ENCODE peak calls at places on chromosomes 3 and 15, in seven cellular contexts. P is D721Med, T is HCT116, J is astrocyte of the spinal cord, X is cardiac fibroblast, I is PC-3, U is K562. H is an unnamed sample.

GRCh38 chr3:38579551-38580449 is 69.7 kb downstream of the SCN5A start:
- DNase-seq in P (no peak), T (no peak), J (peak; percentile 69), X (peak; percentile 4), I (no peak), U (no peak), H (no peak)

GRCh38 chr3:153026026-153026425 is 136.0 kb upstream of the RAP2B start:
- DNase-seq in P (no peak), T (peak; percentile 31), J (peak; percentile 58), X (peak; percentile 72), I (peak; percentile 67), U (peak; percentile 21), H (peak; percentile 57)

GRCh38 chr3:104612218-104612617 is 754.5 kb upstream of the ALCAM start:
- DNase-seq in P (no peak), T (no peak), J (no peak), X (no peak), I (no peak), U (no peak), H (no peak)

GRCh38 chr3:36591959-36592358 is 172.4 kb downstream of the DCLK3 start:
- DNase-seq in P (no peak), T (no peak), J (peak; percentile 43), X (peak; percentile 58), I (peak; percentile 44), U (no peak), H (peak; percentile 27)

GRCh38 chr3:127000128-127000527 is 17.2 kb downstream of the PLXNA1 start:
- DNase-seq in P (no peak), T (no peak), J (no peak), X (no peak), I (no peak), U (no peak), H (no peak)

GRCh38 chr15:69578792-69579587 is 126.4 kb downstream of the RPLP1 start:
- DNase-seq in P (no peak), T (no peak), J (no peak), X (no peak), I (peak; percentile 97), U (no peak), H (peak; percentile 97)

GRCh38 chr3:150114873-150115570 is 144.3 kb upstream of the PFN2 start:
- DNase-seq in P (no peak), T (no peak), J (peak; percentile 79), X (peak; percentile 59), I (peak; percentile 30), U (no peak), H (peak; percentile 16)

GRCh38 chr15:70002897-70003296 is 94.8 kb downstream of the TLE3 start:
- DNase-seq in P (no peak), T (no peak), J (no peak), X (no peak), I (no peak), U (no peak), H (no peak)

GRCh38 chr3:123301331-123302184 is 99.8 kb downstream of the SEC22A start:
- DNase-seq in P (no peak), T (no peak), J (no peak), X (no peak), I (no peak), U (no peak), H (no peak)

GRCh38 chr3:133927543-133928066 is 31.9 kb upstream of the RAB6B start:
- DNase-seq in P (peak; percentile 67), T (no peak), J (peak; percentile 15), X (peak; percentile 24), I (peak; percentile 19), U (peak; percentile 94), H (no peak)

GRCh38 chr3:117788086-117788485 is 1078.5 kb downstream of the TUSC7 start:
- DNase-seq in P (no peak), T (no peak), J (peak; percentile 90), X (peak; percentile 52), I (peak; percentile 5), U (no peak), H (peak; percentile 20)

GRCh38 chr3:43960448-43960840 is 269.7 kb downstream of the ABHD5 start:
- DNase-seq in P (no peak), T (no peak), J (peak; percentile 33), X (peak; percentile 15), I (peak; percentile 15), U (no peak), H (peak; percentile 22)

GRCh38 chr3:165522371-165522770 is 314.9 kb downstream of the BCHE start:
- DNase-seq in P (no peak), T (no peak), J (no peak), X (no peak), I (no peak), U (no peak), H (no peak)

GRCh38 chr15:60379466-60380274 is 18.1 kb downstream of the ANXA2 start:
- DNase-seq in P (no peak), T (peak; percentile 81), J (peak; percentile 93), X (peak; percentile 91), I (peak; percentile 86), U (no peak), H (peak; percentile 93)

GRCh38 chr3:156744631-156745030 is 70.2 kb downstream of the TIPARP start:
- DNase-seq in P (no peak), T (no peak), J (no peak), X (no peak), I (no peak), U (no peak), H (no peak)

GRCh38 chr3:117200962-117201361 is 491.4 kb downstream of the TUSC7 start:
- DNase-seq in P (no peak), T (no peak), J (no peak), X (peak; percentile 14), I (no peak), U (no peak), H (no peak)

GRCh38 chr3:11653298-11654055 is 9.8 kb upstream of the VGLL4 start:
- DNase-seq in P (no peak), T (no peak), J (no peak), X (no peak), I (no peak), U (no peak), H (no peak)

GRCh38 chr15:40054056-40054745 is 15.2 kb upstream of the SRP14 start:
- DNase-seq in P (no peak), T (no peak), J (peak; percentile 20), X (no peak), I (no peak), U (no peak), H (no peak)

GRCh38 chr3:153331676-153332075 is 169.7 kb downstream of the RAP2B start:
- DNase-seq in P (no peak), T (no peak), J (no peak), X (no peak), I (no peak), U (no peak), H (no peak)

GRCh38 chr3:129625071-129625874 is 18.8 kb upstream of the PLXND1 start:
- DNase-seq in P (peak; percentile 46), T (no peak), J (no peak), X (peak; percentile 37), I (no peak), U (no peak), H (peak; percentile 12)

GRCh38 chr3:179828738-179829137 is 175.9 kb downstream of the USP13 start:
- DNase-seq in P (no peak), T (no peak), J (no peak), X (no peak), I (no peak), U (no peak), H (no peak)

GRCh38 chr3:179826247-179826637 is 173.4 kb downstream of the USP13 start:
- DNase-seq in P (no peak), T (no peak), J (no peak), X (no peak), I (no peak), U (no peak), H (no peak)

GRCh38 chr3:179829391-179829790 is 176.6 kb downstream of the USP13 start:
- DNase-seq in P (no peak), T (no peak), J (no peak), X (no peak), I (no peak), U (no peak), H (no peak)

DNA sequence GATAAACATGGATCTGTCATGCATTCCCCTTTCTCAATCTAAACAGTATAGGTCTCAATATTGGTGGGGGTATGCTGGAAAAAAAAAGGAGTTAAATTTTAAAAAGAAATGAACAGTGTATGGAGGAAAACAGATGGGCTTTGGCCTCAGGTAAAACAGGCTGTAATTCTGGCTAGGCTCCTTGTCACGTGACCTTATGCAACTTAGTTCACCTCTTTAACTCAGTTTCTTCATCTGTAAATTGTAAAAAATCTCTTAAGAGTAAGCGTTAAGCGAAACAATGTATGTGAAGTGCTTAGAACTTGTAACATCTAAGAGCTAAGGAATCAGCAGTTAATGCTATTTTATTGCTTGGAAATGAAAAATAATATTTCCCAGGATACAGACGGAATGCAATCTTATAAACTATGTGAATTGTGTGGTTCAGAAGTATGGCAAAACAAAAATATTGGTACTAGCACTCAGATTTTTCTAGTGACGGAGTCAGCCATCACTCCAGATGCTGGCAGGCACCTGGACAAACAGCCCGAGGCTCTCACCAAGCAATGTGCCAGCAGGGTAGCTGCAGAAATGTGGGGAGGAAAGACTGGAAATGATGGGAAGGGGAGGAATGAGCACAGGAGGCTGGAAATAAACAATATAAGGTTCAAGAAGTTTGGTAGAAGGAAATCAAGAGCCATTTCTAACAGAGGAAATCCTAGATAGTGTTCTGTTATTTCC is 172.8 kb downstream of the USP13 start:
- DNase-seq in P (no peak), T (no peak), J (no peak), X (no peak), I (no peak), U (no peak), H (no peak)
- TF ChIP-seq CTCF in P (no peak), T (no peak), J (no peak), X (no peak), I (no peak), U (no peak), H (no peak)

DNA sequence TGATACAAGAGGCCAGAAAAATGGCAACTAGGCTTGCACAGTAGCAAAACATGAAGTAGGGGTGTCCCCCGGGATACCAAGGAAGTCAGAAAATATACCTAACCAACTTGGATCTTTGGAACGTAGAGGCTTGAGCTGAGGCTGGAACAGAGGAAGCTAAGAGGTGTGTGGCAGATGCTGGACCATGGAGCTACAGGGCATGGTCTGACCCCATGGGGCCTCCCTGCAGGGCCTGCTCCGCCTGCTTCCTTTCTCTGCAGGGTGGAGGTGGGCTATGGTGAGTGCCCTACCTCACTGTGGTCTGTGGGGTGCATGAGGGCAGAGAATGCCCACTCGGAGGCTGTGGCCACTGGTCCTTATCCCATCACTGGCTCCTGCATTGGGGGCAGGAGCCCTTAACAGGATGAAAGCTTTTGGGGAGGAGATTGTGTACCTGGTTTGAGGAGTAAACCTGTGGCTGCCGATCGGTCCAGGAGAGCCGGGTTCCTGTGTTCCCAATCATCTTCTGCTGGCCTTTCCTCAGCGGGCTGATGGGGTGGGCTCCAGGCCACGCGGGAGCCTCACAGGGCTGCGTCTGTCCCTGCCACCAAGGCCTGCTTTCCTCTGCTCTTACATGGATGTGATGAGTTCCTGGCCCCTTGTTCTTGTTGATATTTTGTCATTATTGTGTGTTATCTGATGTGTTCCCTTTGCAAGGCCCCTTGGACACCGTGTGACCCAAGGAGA is 96.8 kb downstream of the OCA2 start:
- DNase-seq in P (no peak), T (no peak), J (no peak), X (no peak), I (no peak), U (no peak), H (no peak)
- TF ChIP-seq CTCF in P (no peak), T (no peak), J (no peak), X (no peak), I (no peak), U (no peak), H (no peak)

GRCh38 chr15:71469393-71469792 is 341.0 kb upstream of the NR2E3 start:
- DNase-seq in P (no peak), T (no peak), J (no peak), X (no peak), I (no peak), U (no peak), H (no peak)
- TF ChIP-seq CTCF in P (peak; percentile 14), T (no peak), J (no peak), X (no peak), I (no peak), U (peak; percentile 17), H (no peak)

GRCh38 chr15:68372291-68372811 is 59.6 kb downstream of the ITGA11 start:
- DNase-seq in P (no peak), T (peak; percentile 18), J (peak; percentile 52), X (peak; percentile 45), I (peak; percentile 43), U (peak; percentile 32), H (peak; percentile 55)
- TF ChIP-seq CTCF in P (no peak), T (peak; percentile 39), J (peak; percentile 70), X (peak; percentile 62), I (peak; percentile 56), U (peak; percentile 48), H (peak; percentile 20)

H was measured in MCF 10A.